ENCODE peak calls at places on chromosomes 1 and 21, in nine cellular contexts. E is uterus, Q is IMR-90, V is H1, Z is body of pancreas, H is HepG2, R is adrenal gland, B is heart left ventricle, D is Peyer's patch. S is an unnamed sample.

GRCh38 chr1:67535474-67535873 is 105.3 kb upstream of the SERBP1 start:
- DNase-seq in Z (peak), H (peak), Q (peak), B (peak), V (peak), D (peak), R (peak), E (peak), S (peak)

GRCh38 chr1:225700164-225700740 is 47.3 kb upstream of the ENAH start:
- DNase-seq in B (no peak), R (no peak), Q (peak), E (no peak), V (no peak), H (peak), D (no peak), Z (no peak), S (no peak)

GRCh38 chr21:45611296-45611695 is 32.2 kb upstream of the PCBP3 start:
- DNase-seq in Q (no peak), V (no peak), D (peak), R (no peak), B (no peak), E (no peak), Z (no peak), H (no peak), S (no peak)

GRCh38 chr21:37986751-37987399 is 70.6 kb upstream of the KCNJ6 start:
- DNase-seq in E (no peak), H (no peak), B (no peak), D (no peak), Z (no peak), Q (no peak), R (no peak), V (no peak), S (no peak)

GRCh38 chr1:208044568-208045241 is 133.8 kb upstream of the CD34 start:
- DNase-seq in E (no peak), V (no peak), D (no peak), R (no peak), Z (peak), B (no peak), Q (no peak), H (no peak), S (no peak)

GRCh38 chr1:171468120-171468790 is 17.1 kb upstream of the PRRC2C start:
- DNase-seq in Z (no peak), R (no peak), B (no peak), V (no peak), Q (peak), D (no peak), H (no peak), E (no peak), S (no peak)

GRCh38 chr1:72557446-72558049 is 275.2 kb upstream of the NEGR1 start:
- DNase-seq in B (no peak), V (no peak), Q (peak), E (no peak), Z (no peak), H (no peak), R (no peak), D (no peak), S (peak)

GRCh38 chr1:234875953-234876814 is 252.5 kb downstream of the TOMM20 start:
- DNase-seq in R (peak), V (no peak), B (no peak), H (peak), Q (peak), Z (peak), E (no peak), D (peak), S (peak)

GRCh38 chr1:180947901-180948311 is 35.2 kb downstream of the KIAA1614 start:
- DNase-seq in V (no peak), R (no peak), D (no peak), H (no peak), Z (no peak), E (no peak), Q (no peak), B (no peak), S (no peak)

GRCh38 chr1:154155282-154155681 is 409 bp upstream of the NUP210L start:
- DNase-seq in V (no peak), Z (no peak), B (peak), R (no peak), Q (peak), E (peak), H (no peak), D (no peak), S (no peak)

GRCh38 chr1:42319128-42319851 is 15.7 kb downstream of the FOXJ3 start:
- DNase-seq in E (no peak), B (no peak), V (no peak), H (no peak), Q (peak), Z (no peak), R (no peak), D (no peak), S (peak)

GRCh38 chr1:9827558-9828185 is 3.9 kb upstream of the CLSTN1 start:
- DNase-seq in E (no peak), D (no peak), H (no peak), Z (no peak), V (no peak), B (no peak), Q (no peak), R (no peak), S (peak)

GRCh38 chr1:192587386-192588276 is 12.1 kb downstream of the RGS1 start:
- DNase-seq in Q (no peak), D (no peak), H (no peak), V (no peak), E (no peak), R (no peak), Z (no peak), B (no peak), S (no peak)

GRCh38 chr21:25535811-25536210 is 71.5 kb downstream of the MRPL39 start:
- DNase-seq in Q (no peak), Z (no peak), H (no peak), D (no peak), R (no peak), B (no peak), V (no peak), E (no peak), S (no peak)

GRCh38 chr1:117534995-117535467 is 70.8 kb upstream of the TENT5C start:
- DNase-seq in D (no peak), R (peak), Q (peak), H (peak), Z (peak), B (no peak), V (peak), E (peak), S (peak)

GRCh38 chr1:44108241-44108640 is 10.4 kb upstream of the KLF17 start:
- DNase-seq in Q (peak), V (no peak), D (no peak), E (no peak), B (no peak), R (no peak), H (no peak), Z (no peak), S (no peak)

GRCh38 chr1:98406346-98407088 is 255.0 kb upstream of the SNX7 start:
- DNase-seq in E (no peak), V (no peak), Z (no peak), R (no peak), Q (no peak), B (no peak), D (no peak), H (no peak), S (no peak)
- TF ChIP-seq CTCF in E (no peak), V (no peak), Z (no peak), R (no peak), Q (peak), B (no peak), D (no peak), H (no peak), S (no peak)

DNA sequence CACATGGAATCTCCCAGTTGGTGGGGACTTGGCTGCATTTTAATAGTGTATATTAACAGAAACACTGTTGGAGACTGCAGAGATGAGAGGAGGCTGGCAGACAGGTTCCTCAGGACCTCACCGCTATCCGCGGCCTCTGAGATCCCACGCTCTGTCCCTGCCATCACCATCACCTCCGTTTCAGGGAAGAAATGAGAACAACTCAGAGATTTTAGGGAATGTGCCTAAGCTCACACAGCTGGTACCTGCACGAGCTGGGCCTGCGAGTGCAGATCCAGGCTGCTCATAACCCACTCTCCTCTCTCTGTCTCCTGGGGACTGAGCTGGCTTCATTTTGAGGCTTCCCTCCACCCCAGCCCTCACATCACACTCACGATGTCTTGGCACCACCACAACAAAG is 62.0 kb downstream of the UMODL1 start:
- DNase-seq in R (no peak), Z (no peak), E (no peak), H (no peak), V (no peak), Q (no peak), D (no peak), B (no peak), S (no peak)
- TF ChIP-seq POLR2A in R (no peak), Z (no peak), E (no peak), H (no peak), V (no peak), Q (no peak), D (no peak), B (no peak), S (no peak)

DNA sequence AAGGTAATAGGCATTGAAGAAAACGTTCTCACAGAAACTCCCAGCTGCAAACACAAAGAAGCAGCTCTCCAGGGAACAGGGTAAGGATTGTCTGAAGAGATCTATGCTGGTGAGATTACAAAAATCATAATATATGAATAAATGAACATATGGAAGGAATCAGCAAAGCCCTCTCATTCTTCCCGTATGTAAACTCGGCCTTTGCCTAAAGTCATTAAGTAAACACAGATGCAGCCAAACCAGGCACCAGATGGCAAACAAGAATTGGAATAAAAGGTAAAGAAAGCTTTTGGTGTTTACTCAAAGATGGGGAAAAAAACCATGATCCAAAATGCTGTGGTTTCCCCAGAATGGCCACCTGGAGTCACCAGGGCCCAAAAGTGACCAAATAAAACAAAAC is 76.6 kb upstream of the HOOK1 start:
- DNase-seq in Z (peak), R (no peak), V (no peak), Q (peak), E (no peak), D (no peak), B (no peak), H (peak), S (no peak)
- TF ChIP-seq CTCF in Z (no peak), R (no peak), V (no peak), Q (no peak), E (no peak), D (no peak), B (no peak), H (no peak), S (no peak)

GRCh38 chr1:230230273-230230672 is 163.2 kb downstream of the GALNT2 start:
- DNase-seq in Z (no peak), H (no peak), D (no peak), Q (no peak), R (no peak), V (no peak), E (no peak), B (no peak), S (no peak)

GRCh38 chr1:230230948-230231738 is 164.1 kb downstream of the GALNT2 start:
- DNase-seq in Q (no peak), B (no peak), H (no peak), V (no peak), R (no peak), E (no peak), Z (peak), D (no peak), S (no peak)

GRCh38 chr1:230233786-230234185 is 166.7 kb downstream of the GALNT2 start:
- DNase-seq in Z (no peak), H (no peak), V (no peak), E (no peak), B (no peak), Q (no peak), D (no peak), R (no peak), S (no peak)

GRCh38 chr1:230232352-230232751 is 165.3 kb downstream of the GALNT2 start:
- DNase-seq in Q (peak), D (no peak), R (no peak), Z (no peak), H (no peak), E (no peak), V (peak), B (no peak), S (no peak)

DNA sequence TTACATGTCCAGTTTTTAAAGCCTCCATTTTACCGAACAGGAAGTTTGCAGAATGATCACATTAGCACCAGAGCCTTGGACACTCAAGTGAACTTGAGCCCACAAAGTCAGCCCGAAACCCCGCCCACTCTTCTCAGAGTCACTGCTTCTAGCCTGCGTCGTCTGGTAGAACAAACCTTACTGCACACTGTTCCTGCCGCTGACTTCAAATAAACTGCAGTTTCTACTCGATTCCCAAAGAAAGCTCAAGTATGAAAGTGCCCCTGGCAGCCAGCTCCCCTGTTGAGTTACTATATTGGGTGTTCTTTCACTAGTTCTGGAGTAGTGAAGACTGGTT is 164.7 kb downstream of the GALNT2 start:
- DNase-seq in R (no peak), D (peak), B (peak), E (no peak), Q (peak), V (no peak), Z (peak), H (no peak), S (no peak)
- TF ChIP-seq POLR2A in R (no peak), D (no peak), B (no peak), E (no peak), Q (no peak), V (no peak), Z (peak), H (no peak), S (no peak)

GRCh38 chr1:205226868-205227583 is 720 bp upstream of the TMCC2 start:
- DNase-seq in D (no peak), E (peak), Z (no peak), R (no peak), B (no peak), V (no peak), Q (peak), H (peak), S (no peak)
- TF ChIP-seq CTCF in D (no peak), E (no peak), Z (no peak), R (no peak), B (no peak), V (no peak), Q (peak), H (no peak), S (no peak)

GRCh38 chr1:30683699-30684098 is 39.7 kb downstream of the MATN1 start:
- DNase-seq in R (no peak), D (no peak), Q (no peak), H (no peak), B (no peak), Z (no peak), E (peak), V (no peak), S (no peak)
- TF ChIP-seq POLR2A in R (no peak), D (no peak), Q (no peak), H (no peak), B (no peak), Z (no peak), E (no peak), V (no peak), S (no peak)

GRCh38 chr1:237901284-237901870 is 10.7 kb upstream of the ZP4 start:
- DNase-seq in D (no peak), E (no peak), Q (no peak), R (no peak), V (no peak), B (no peak), Z (peak), H (peak), S (peak)
- TF ChIP-seq CTCF in D (no peak), E (no peak), Q (peak), R (peak), V (peak), B (peak), Z (no peak), H (no peak), S (peak)